ENCODE peak calls at places on chromosome 19, in eight cellular contexts. I is fibroblast of pulmonary artery; T is fibroblast of mammary gland; X is ACHN; S is CD8-positive, alpha-beta memory T cell; V is omental fat pad; O is choroid plexus epithelial cell; B is heart left ventricle. F is an unnamed sample.

GRCh38 chr19:48686103-48686502 is 9.7 kb upstream of the FUT2 start:
- DNase-seq in T (peak; percentile 32), X (no peak), S (no peak), V (no peak), O (no peak), B (no peak), I (no peak), F (no peak)

GRCh38 chr19:6519289-6519688 is 11.5 kb upstream of the TNFSF9 start:
- DNase-seq in O (peak; percentile 74), V (no peak), X (peak; percentile 90), B (no peak), I (peak; percentile 74), S (no peak), T (peak; percentile 90), F (no peak)

GRCh38 chr19:778910-779653 is 18.2 kb upstream of the PTBP1 start:
- DNase-seq in T (peak; percentile 96), V (no peak), O (peak; percentile 96), X (peak; percentile 51), S (no peak), I (peak; percentile 95), B (no peak), F (no peak)

GRCh38 chr19:54570316-54570715 is 3.3 kb upstream of the LILRA2 start:
- DNase-seq in T (no peak), I (no peak), X (no peak), S (no peak), V (no peak), O (no peak), B (no peak), F (no peak)

GRCh38 chr19:50204811-50205675 is 1.6 kb downstream of the MYH14 start:
- DNase-seq in B (peak; percentile 62), X (no peak), I (no peak), V (peak; percentile 27), T (no peak), S (no peak), O (no peak), F (peak; percentile 96)

GRCh38 chr19:39130337-39131254 is 5.0 kb downstream of the PAK4 start:
- DNase-seq in I (no peak), V (no peak), O (no peak), B (peak; percentile 41), T (no peak), S (no peak), X (no peak), F (no peak)

GRCh38 chr19:3518669-3519068 is 12.6 kb downstream of the FZR1 start:
- DNase-seq in O (no peak), T (no peak), S (no peak), I (no peak), B (no peak), V (no peak), X (peak; percentile 18), F (no peak)

GRCh38 chr19:41808663-41809566 is 12.5 kb downstream of the CEACAM3 start:
- DNase-seq in I (no peak), B (peak; percentile 48), S (no peak), T (no peak), O (no peak), X (no peak), V (no peak), F (peak; percentile 58)

GRCh38 chr19:7480222-7480974 is 8.4 kb downstream of the PEX11G start:
- DNase-seq in S (no peak), V (no peak), I (no peak), B (no peak), X (no peak), O (peak; percentile 27), T (no peak), F (no peak)

GRCh38 chr19:2841858-2842574 is 741 bp downstream of the ZNF555 start:
- DNase-seq in T (no peak), I (no peak), X (no peak), B (no peak), S (no peak), O (no peak), V (no peak), F (no peak)

GRCh38 chr19:5326545-5326944 is 14.1 kb downstream of the PTPRS start:
- DNase-seq in T (no peak), I (no peak), V (no peak), X (no peak), S (no peak), O (no peak), B (no peak), F (no peak)

GRCh38 chr19:48859711-48860572 is 8.5 kb downstream of the PLEKHA4 start:
- DNase-seq in O (no peak), S (no peak), X (no peak), B (peak; percentile 52), V (no peak), T (no peak), I (no peak), F (peak; percentile 68)

GRCh38 chr19:31693131-31693700 is 344.0 kb upstream of the TSHZ3 start:
- DNase-seq in T (no peak), V (no peak), X (no peak), O (no peak), I (no peak), S (no peak), B (no peak), F (no peak)

GRCh38 chr19:1942934-1943555 is 2.1 kb downstream of the CSNK1G2 start:
- DNase-seq in T (no peak), B (no peak), V (no peak), I (no peak), O (peak; percentile 34), S (peak; percentile 35), X (no peak), F (no peak)

GRCh38 chr19:54415208-54415900 is at the start of gene TTYH1:
- DNase-seq in T (no peak), O (no peak), B (no peak), I (no peak), X (no peak), V (no peak), S (no peak), F (no peak)

GRCh38 chr19:53085496-53085895 is 17.7 kb downstream of the ZNF160 start:
- DNase-seq in O (no peak), B (no peak), X (no peak), V (no peak), T (no peak), I (no peak), S (no peak), F (no peak)

GRCh38 chr19:58558066-58558622 is at the start of gene UBE2M:
- DNase-seq in I (peak; percentile 39), V (no peak), B (peak; percentile 68), T (peak; percentile 37), O (peak; percentile 64), X (no peak), S (peak; percentile 51), F (peak; percentile 82)

GRCh38 chr19:35151273-35152065 is 3.1 kb upstream of the FXYD5 start:
- DNase-seq in X (no peak), B (no peak), O (no peak), T (no peak), S (no peak), V (no peak), I (no peak), F (no peak)

GRCh38 chr19:2080336-2080988 is 15.7 kb downstream of the MOB3A start:
- DNase-seq in T (no peak), X (no peak), I (no peak), S (no peak), O (no peak), B (no peak), V (no peak), F (no peak)

GRCh38 chr19:38769635-38770211 is 3.6 kb downstream of the LGALS7 start:
- DNase-seq in O (peak; percentile 89), S (peak; percentile 93), X (no peak), T (peak; percentile 72), B (peak; percentile 93), V (peak; percentile 91), I (peak; percentile 77), F (peak; percentile 79)

GRCh38 chr19:516884-517424 is 9.7 kb downstream of the TPGS1 start:
- DNase-seq in V (no peak), I (no peak), B (no peak), S (no peak), O (no peak), X (no peak), T (no peak), F (no peak)

GRCh38 chr19:39059302-39059701 is 24.9 kb upstream of the ACP7 start:
- DNase-seq in V (no peak), T (no peak), B (no peak), O (no peak), I (no peak), X (no peak), S (no peak), F (no peak)

GRCh38 chr19:7515471-7516226 is at the start of gene ZNF358:
- DNase-seq in X (peak; percentile 56), T (peak; percentile 51), I (peak; percentile 63), B (peak; percentile 84), S (peak; percentile 31), O (peak; percentile 62), V (no peak), F (peak; percentile 83)

GRCh38 chr19:3695124-3695733 is 5.0 kb downstream of the PIP5K1C start:
- DNase-seq in O (no peak), X (no peak), B (no peak), V (no peak), I (no peak), S (no peak), T (no peak), F (no peak)

GRCh38 chr19:53538378-53539109 is 599 bp downstream of the ZNF331 start:
- DNase-seq in I (no peak), T (no peak), B (no peak), X (no peak), O (no peak), V (no peak), S (no peak), F (no peak)

GRCh38 chr19:35211545-35212230 is 16.9 kb downstream of the FAM187B start:
- DNase-seq in T (no peak), B (peak; percentile 58), I (no peak), X (no peak), V (no peak), S (peak; percentile 77), O (no peak), F (peak; percentile 62)